ENCODE peak calls at places on chromosomes 6 and 20, in ten cellular contexts. C is sigmoid colon; E is CD8-positive, alpha-beta T cell; G is psoas muscle; B is left ventricle myocardium inferior; A is uterus; H is hepatocyte; U is fibroblast of villous mesenchyme; T is PC-9; S is IMR-90. P is an unnamed sample.

GRCh38 chr6:166712554-166713228 is 85.6 kb upstream of the RPS6KA2 start:
- DNase-seq in A (no peak), U (no peak), S (no peak), T (no peak), G (no peak), C (no peak), B (no peak), E (no peak), H (no peak), P (no peak)

GRCh38 chr6:54920628-54921027 is 74.1 kb downstream of the FAM83B start:
- DNase-seq in C (no peak), H (no peak), S (peak; percentile 49), G (no peak), U (no peak), B (no peak), A (no peak), E (no peak), T (no peak), P (no peak)

GRCh38 chr20:61896058-61896961 is 169.4 kb downstream of the TAF4 start:
- DNase-seq in A (no peak), S (peak; percentile 28), U (peak; percentile 37), E (no peak), C (no peak), T (no peak), B (peak; percentile 22), H (peak; percentile 76), G (no peak), P (no peak)

GRCh38 chr6:30754631-30755030 is 10.3 kb upstream of the IER3 start:
- DNase-seq in U (no peak), A (no peak), C (no peak), T (no peak), H (no peak), E (no peak), B (no peak), S (peak; percentile 76), G (no peak), P (no peak)

GRCh38 chr6:167774881-167775280 is 51.8 kb upstream of the AFDN start:
- DNase-seq in S (no peak), E (no peak), A (no peak), C (no peak), G (no peak), T (no peak), B (no peak), H (no peak), U (no peak), P (no peak)

GRCh38 chr20:34753706-34754461 is 49.7 kb downstream of the TP53INP2 start:
- DNase-seq in C (no peak), G (no peak), H (no peak), S (peak; percentile 60), B (no peak), T (no peak), E (no peak), A (no peak), U (peak; percentile 76), P (no peak)

GRCh38 chr6:24493945-24494725 is 634 bp upstream of the ALDH5A1 start:
- DNase-seq in A (no peak), H (no peak), S (no peak), E (no peak), T (no peak), G (no peak), U (no peak), C (no peak), B (no peak), P (no peak)

GRCh38 chr6:180295-180694 is 112.0 kb upstream of the DUSP22 start:
- DNase-seq in E (no peak), A (no peak), B (no peak), U (no peak), T (no peak), S (no peak), G (no peak), H (no peak), C (no peak), P (no peak)

GRCh38 chr6:110468696-110469095 is 7.7 kb downstream of the SLC22A16 start:
- DNase-seq in C (no peak), A (no peak), H (no peak), E (no peak), S (no peak), B (no peak), T (no peak), G (no peak), U (no peak), P (no peak)

GRCh38 chr6:105588116-105588710 is 185.3 kb upstream of the PREP start:
- DNase-seq in T (no peak), C (no peak), G (no peak), U (no peak), E (no peak), B (no peak), H (no peak), S (no peak), A (no peak), P (no peak)

GRCh38 chr20:41650221-41650948 is 32.2 kb upstream of the CHD6 start:
- DNase-seq in A (no peak), B (no peak), T (peak; percentile 95), S (no peak), E (no peak), U (no peak), C (no peak), G (no peak), H (peak; percentile 61), P (no peak)

DNA sequence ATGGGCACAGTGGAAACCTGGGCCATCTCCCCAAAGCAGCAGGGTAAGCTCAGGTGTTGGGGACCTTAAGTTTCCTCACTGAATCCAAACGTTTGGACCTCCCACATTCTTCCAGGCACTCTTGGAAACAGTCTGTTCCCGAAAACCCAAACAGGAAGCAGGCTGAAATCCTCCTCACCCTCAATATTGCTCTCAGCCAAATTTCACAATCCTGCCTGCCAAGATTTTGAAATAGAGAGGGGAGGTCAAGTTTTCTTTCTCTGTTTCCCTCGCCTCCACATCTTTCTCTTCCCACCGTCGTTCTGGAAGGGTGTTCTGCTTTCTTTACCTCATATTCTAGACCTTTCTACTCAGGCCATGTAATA is 392.0 kb upstream of the SASH1 start:
- DNase-seq in T (no peak), H (no peak), G (no peak), B (peak; percentile 11), E (no peak), C (no peak), A (peak; percentile 15), S (peak; percentile 21), U (peak; percentile 83), P (no peak)
- H3K4me3 ChIP-seq in T (no peak overlapping the region), H (no peak overlapping the region), G (no peak overlapping the region), B (no peak overlapping the region), E (no peak overlapping the region), C (no peak overlapping the region), A (no peak overlapping the region), S (no peak overlapping the region), U (no peak overlapping the region), P (no peak overlapping the region)

DNA sequence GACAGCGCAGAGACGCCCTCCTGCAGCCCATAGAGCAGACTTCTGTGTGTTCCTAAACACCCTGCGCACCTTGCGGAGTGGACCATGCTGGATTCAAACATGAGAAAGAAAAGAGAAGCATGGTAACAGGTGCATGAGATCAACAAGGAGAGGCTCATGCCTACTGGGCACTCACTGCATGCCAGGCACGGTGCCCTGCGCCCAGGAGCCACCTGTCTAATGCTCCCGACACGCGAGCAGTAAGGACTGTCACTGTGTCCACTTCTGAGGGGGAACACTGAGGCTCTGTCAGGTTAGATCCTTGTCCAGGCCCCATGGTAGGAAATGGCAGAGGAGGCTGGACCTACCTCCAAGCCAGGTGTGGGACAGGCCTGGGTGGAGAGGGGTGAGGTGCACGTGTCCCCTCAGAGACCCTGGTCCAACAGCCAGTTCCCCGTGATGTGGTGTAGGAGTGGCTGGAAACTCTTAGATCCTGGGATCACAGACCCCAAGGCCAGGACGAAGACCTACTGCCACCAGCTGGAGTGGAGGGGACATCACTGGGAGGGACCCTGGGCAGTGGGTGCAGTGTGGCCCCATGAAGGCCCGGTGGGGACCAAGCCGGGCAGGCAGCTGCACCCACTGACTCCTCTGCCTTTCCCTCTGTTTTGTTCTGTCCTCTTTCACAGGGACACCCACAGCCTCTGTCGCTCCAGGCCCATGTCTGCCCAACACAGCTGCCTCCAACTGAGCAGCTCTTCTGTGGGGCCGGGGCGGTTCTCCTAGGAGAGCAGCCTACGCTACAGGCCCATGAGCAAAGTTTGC is 29.5 kb downstream of the ZBP1 start:
- DNase-seq in S (no peak), B (no peak), E (no peak), C (peak; percentile 52), A (no peak), U (no peak), H (no peak), G (no peak), T (no peak), P (no peak)
- TF ChIP-seq CTCF in S (no peak), B (no peak), E (no peak), C (no peak), A (no peak), U (no peak), H (no peak), G (no peak), T (no peak), P (no peak)

DNA sequence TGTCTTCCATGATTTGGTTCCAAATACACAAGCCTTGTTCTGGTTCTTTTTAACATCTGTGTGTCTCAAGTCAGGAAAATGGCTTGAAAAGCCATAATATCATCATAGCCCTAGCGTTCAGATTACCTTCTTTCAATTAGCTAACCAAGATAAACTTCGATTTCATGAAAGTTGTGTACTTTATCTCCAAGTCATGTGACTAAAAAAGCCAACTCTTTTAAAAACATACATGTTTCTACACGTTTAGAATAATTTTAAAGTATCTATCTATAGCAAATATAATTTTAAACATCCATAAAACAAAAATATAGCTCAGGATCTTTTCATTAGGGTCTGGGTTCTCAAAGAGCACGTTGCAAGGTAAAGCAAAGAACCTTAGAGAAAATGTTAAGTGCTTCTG is 261.1 kb downstream of the PRL start:
- DNase-seq in A (no peak), G (no peak), C (no peak), B (no peak), E (no peak), S (no peak), H (no peak), T (no peak), U (no peak), P (no peak)
- H3K4me3 ChIP-seq in A (no peak overlapping the region), G (no peak overlapping the region), C (no peak overlapping the region), B (no peak overlapping the region), E (no peak overlapping the region), S (no peak overlapping the region), H (no peak overlapping the region), T (peak overlapping the region; percentile 18), U (no peak overlapping the region), P (no peak overlapping the region)

GRCh38 chr6:67393356-67393755 is 1241.7 kb upstream of the ADGRB3 start:
- DNase-seq in B (no peak), C (no peak), E (no peak), A (no peak), T (no peak), S (no peak), H (no peak), G (no peak), U (peak; percentile 11), P (no peak)
- TF ChIP-seq CTCF in B (no peak), C (no peak), E (no peak), A (no peak), T (no peak), S (no peak), H (no peak), G (no peak), U (no peak), P (no peak)

DNA sequence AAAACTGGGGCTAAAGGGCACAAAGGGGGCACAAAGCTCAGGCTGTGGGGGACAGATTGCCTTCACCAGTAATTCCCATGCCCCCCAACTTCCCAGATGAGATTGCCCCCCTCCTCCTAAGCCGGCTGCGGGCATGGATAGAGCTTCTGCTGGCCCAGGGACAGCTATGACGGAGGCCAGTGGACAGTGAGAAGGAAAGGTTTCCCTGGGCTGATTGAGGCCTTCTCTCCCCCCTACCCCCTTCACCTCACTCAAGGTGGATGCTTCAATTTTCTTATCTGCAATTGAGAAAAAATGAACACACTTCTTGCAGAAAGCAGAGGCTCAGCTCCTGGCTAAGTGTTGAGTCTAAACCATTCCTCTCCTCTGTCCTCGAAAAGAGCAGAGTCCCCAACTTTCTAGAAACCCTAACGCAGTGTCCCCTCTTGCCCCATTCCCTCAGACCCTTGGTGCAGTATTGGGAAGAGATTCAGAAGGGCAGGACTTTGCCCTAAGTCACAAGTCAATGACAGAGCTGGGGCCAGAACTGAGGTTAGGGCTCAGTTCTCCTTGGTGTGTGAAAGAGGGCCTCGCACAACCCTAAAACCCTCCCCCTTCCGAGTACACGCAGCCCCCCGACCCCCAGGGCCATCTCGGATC is 808 bp downstream of the SDC4 start:
- DNase-seq in U (no peak), T (no peak), E (no peak), A (no peak), G (no peak), C (peak; percentile 80), S (no peak), H (no peak), B (no peak), P (no peak)
- H3K4me3 ChIP-seq in U (peak overlapping the region; percentile 98), T (peak overlapping the region; percentile 76), E (peak overlapping the region; percentile 37), A (peak overlapping the region; percentile 78), G (peak overlapping the region; percentile 79), C (peak overlapping the region; percentile 94), S (peak overlapping the region; percentile 74), H (peak overlapping the region; percentile 26), B (peak overlapping the region; percentile 85), P (peak overlapping the region; percentile 97)

P was measured in epithelial cell of proximal tubule.